ENCODE peak calls at places on chromosomes 5 and 9, in seven cellular contexts. E is NCI-H69; L is CD4-positive, alpha-beta T cell; V is Caki2; I is effector CD4-positive, alpha-beta T cell; F is ELF-1; A is MM.1S. H is an unnamed sample.

GRCh38 chr9:120830151-120830550 is 12.6 kb downstream of the PSMD5 start:
- DNase-seq in E (no peak), L (no peak), V (no peak), I (no peak), F (no peak), A (no peak), H (no peak)

GRCh38 chr5:112551437-112552018 is 132.5 kb upstream of the EPB41L4A start:
- DNase-seq in E (peak), L (no peak), V (peak), I (peak), F (no peak), A (peak), H (peak)

GRCh38 chr5:67338416-67338815 is 141.8 kb upstream of the CD180 start:
- DNase-seq in E (peak), L (no peak), V (no peak), I (no peak), F (no peak), A (no peak), H (no peak)

GRCh38 chr5:72467987-72468386 is 39.2 kb downstream of the ZNF366 start:
- DNase-seq in E (no peak), L (no peak), V (no peak), I (no peak), F (no peak), A (no peak), H (no peak)

GRCh38 chr5:42889311-42889933 is 77.7 kb upstream of the SELENOP start:
- DNase-seq in E (peak), L (peak), V (peak), I (peak), F (peak), A (peak), H (peak)

GRCh38 chr5:167743685-167744084 is 547.8 kb upstream of the WWC1 start:
- DNase-seq in E (no peak), L (no peak), V (no peak), I (no peak), F (no peak), A (no peak), H (no peak)

GRCh38 chr5:152372875-152373274 is 32.2 kb downstream of the NMUR2 start:
- DNase-seq in E (no peak), L (no peak), V (no peak), I (no peak), F (no peak), A (no peak), H (no peak)

GRCh38 chr5:1176473-1177391 is 24.7 kb upstream of the SLC6A19 start:
- DNase-seq in E (no peak), L (no peak), V (no peak), I (no peak), F (peak), A (no peak), H (peak)

GRCh38 chr5:4230905-4231561 is 635.4 kb downstream of the IRX1 start:
- DNase-seq in E (no peak), L (no peak), V (no peak), I (no peak), F (peak), A (no peak), H (no peak)

H was measured in endodermal cell.